ENCODE peak calls at places on chromosomes 6 and 20, in six cellular contexts. H, S, L, O, Q and W are unnamed samples.

GRCh38 chr6:20644667-20645370 is 110.6 kb downstream of the CDKAL1 start:
- DNase-seq in H (no peak), S (no peak), L (no peak), O (no peak), Q (no peak), W (no peak)

GRCh38 chr20:45012682-45013302 is 46.5 kb downstream of the STK4 start:
- DNase-seq in H (no peak), S (no peak), L (no peak), O (no peak), Q (no peak), W (no peak)

GRCh38 chr6:17032595-17033591 is 69.0 kb upstream of the STMND1 start:
- DNase-seq in H (peak; percentile 47), S (peak; percentile 36), L (no peak), O (no peak), Q (peak; percentile 50), W (peak; percentile 67)

GRCh38 chr6:41935685-41936072 is 5.9 kb downstream of the CCND3 start:
- DNase-seq in H (no peak), S (no peak), L (no peak), O (no peak), Q (no peak), W (no peak)

GRCh38 chr20:42204261-42204660 is 586.1 kb upstream of the CHD6 start:
- DNase-seq in H (no peak), S (no peak), L (no peak), O (no peak), Q (no peak), W (peak; percentile 19)

GRCh38 chr6:17289491-17290106 is 8.4 kb downstream of the RBM24 start:
- DNase-seq in H (no peak), S (peak; percentile 78), L (no peak), O (no peak), Q (peak; percentile 80), W (peak; percentile 51)

GRCh38 chr20:24952376-24953203 is 3.5 kb downstream of the CST7 start:
- DNase-seq in H (no peak), S (no peak), L (no peak), O (no peak), Q (no peak), W (no peak)

GRCh38 chr6:119333063-119333609 is 16.4 kb downstream of the MAN1A1 start:
- DNase-seq in H (no peak), S (no peak), L (no peak), O (no peak), Q (no peak), W (no peak)

GRCh38 chr6:115456848-115457247 is 603.8 kb downstream of the FRK start:
- DNase-seq in H (no peak), S (no peak), L (no peak), O (no peak), Q (no peak), W (no peak)

GRCh38 chr6:157496534-157497095 is 115.6 kb downstream of the ZDHHC14 start:
- DNase-seq in H (no peak), S (no peak), L (no peak), O (no peak), Q (no peak), W (no peak)

DNA sequence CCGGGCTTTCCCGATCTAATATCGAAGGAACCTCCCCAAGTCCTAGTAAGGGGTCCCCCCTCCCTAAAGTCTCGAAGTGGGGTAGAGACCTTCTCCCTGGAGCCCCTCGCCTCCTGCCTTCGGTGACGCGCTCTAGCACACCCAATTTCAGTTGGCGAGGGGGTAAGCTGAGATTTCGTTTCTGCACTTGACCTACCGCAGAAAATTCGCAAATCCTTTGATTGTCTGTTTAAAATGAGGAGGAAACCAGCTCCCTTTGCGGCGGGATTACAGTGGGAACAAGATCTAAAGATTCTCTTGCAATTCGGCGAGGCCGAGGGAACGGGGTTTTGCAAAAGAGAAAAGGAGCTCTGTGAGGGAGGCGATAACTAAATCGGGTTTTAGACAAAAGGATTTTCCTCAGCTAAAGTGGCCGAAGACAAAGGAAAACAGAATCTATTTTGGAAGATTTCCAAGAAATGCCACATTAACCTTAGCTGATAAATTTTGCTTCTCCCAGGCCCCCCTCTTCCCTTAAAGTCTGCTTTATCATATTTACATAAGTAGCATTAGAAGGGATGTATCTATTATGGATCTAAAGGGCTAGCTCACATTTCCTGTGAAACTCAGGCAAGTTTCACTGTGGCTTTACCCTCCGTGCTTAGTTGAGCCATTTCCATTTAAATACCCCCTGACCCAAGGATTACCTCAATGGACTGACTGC is 8.4 kb downstream of the SIM1 start:
- DNase-seq in H (no peak), S (no peak), L (no peak), O (no peak), Q (no peak), W (no peak)
- H3K4me3 ChIP-seq in H (no peak overlapping the region), S (no peak overlapping the region), L (no peak overlapping the region), O (no peak overlapping the region), Q (no peak overlapping the region), W (no peak overlapping the region)

DNA sequence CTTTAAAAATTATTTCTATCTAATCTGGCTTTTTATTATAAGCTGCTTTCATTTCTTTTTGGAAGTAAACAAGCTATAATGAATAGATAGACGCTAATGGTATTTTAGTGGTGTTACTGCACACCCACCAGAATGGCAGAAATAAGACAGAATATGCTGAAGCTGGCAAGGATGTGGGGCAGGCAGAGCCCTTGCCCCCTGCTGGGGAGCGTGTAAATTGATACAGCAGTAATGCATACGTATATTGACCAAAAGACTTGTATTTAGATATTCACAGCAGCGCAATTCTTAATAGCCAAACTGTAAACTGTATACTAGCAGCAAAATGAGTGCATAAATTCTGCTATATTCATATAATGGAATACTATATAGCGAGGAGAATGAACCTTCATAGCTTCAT is 35.3 kb downstream of the TMEM181 start:
- DNase-seq in H (no peak), S (no peak), L (peak; percentile 19), O (no peak), Q (no peak), W (no peak)
- TF ChIP-seq CTCF in H (no peak), S (peak; percentile 11), L (peak; percentile 69), O (no peak), Q (peak; percentile 18), W (peak; percentile 5)

GRCh38 chr6:231779-232178 is 60.5 kb upstream of the DUSP22 start:
- DNase-seq in H (no peak), S (no peak), L (no peak), O (no peak), Q (no peak), W (no peak)

GRCh38 chr6:232896-233640 is 59.2 kb upstream of the DUSP22 start:
- DNase-seq in H (no peak), S (no peak), L (no peak), O (no peak), Q (no peak), W (no peak)

GRCh38 chr6:236519-236918 is 55.8 kb upstream of the DUSP22 start:
- DNase-seq in H (no peak), S (no peak), L (no peak), O (no peak), Q (no peak), W (no peak)

GRCh38 chr6:234706-235372 is 57.4 kb upstream of the DUSP22 start:
- DNase-seq in H (no peak), S (no peak), L (no peak), O (no peak), Q (no peak), W (no peak)

GRCh38 chr6:235763-236360 is 56.4 kb upstream of the DUSP22 start:
- DNase-seq in H (no peak), S (no peak), L (peak; percentile 53), O (no peak), Q (no peak), W (peak; percentile 29)
- H3K4me3 ChIP-seq in H (peak overlapping the region; percentile 7), S (peak overlapping the region; percentile 53), L (peak overlapping the region; percentile 56), O (peak overlapping the region; percentile 61), Q (peak overlapping the region; percentile 31), W (peak overlapping the region; percentile 46)

GRCh38 chr20:3696200-3696599 is 14.4 kb upstream of the ADAM33 start:
- DNase-seq in H (no peak), S (no peak), L (no peak), O (no peak), Q (no peak), W (no peak)
- TF ChIP-seq CTCF in H (no peak), S (peak; percentile 28), L (peak; percentile 72), O (no peak), Q (peak; percentile 31), W (no peak)